ENCODE peak calls at places on chromosomes 2 and 18, in six cellular contexts. E, V, P, Z, L and U are unnamed samples.

GRCh38 chr2:241618836-241619235 is 18.1 kb downstream of the THAP4 start:
- DNase-seq in E (no peak), V (no peak), P (no peak), Z (no peak), L (no peak), U (no peak)

GRCh38 chr2:239544846-239545465 is 144.1 kb upstream of the HDAC4 start:
- DNase-seq in E (no peak), V (no peak), P (no peak), Z (no peak), L (no peak), U (no peak)

GRCh38 chr18:59787998-59788875 is 91.0 kb upstream of the CCBE1 start:
- DNase-seq in E (no peak), V (peak), P (no peak), Z (no peak), L (no peak), U (peak)

GRCh38 chr18:26017929-26018328 is 72.5 kb downstream of the SS18 start:
- DNase-seq in E (no peak), V (no peak), P (no peak), Z (no peak), L (no peak), U (no peak)

GRCh38 chr18:63111549-63112402 is 207.8 kb downstream of the BCL2 start:
- DNase-seq in E (no peak), V (no peak), P (peak), Z (no peak), L (no peak), U (no peak)

GRCh38 chr2:240252872-240253511 is 112.5 kb upstream of the OTOS start:
- DNase-seq in E (no peak), V (no peak), P (peak), Z (no peak), L (no peak), U (no peak)

GRCh38 chr2:102915128-102915527 is 153.3 kb downstream of the TMEM182 start:
- DNase-seq in E (no peak), V (peak), P (no peak), Z (no peak), L (no peak), U (peak)

GRCh38 chr2:39094717-39095363 is 26.0 kb downstream of the SOS1 start:
- DNase-seq in E (no peak), V (peak), P (no peak), Z (no peak), L (no peak), U (no peak)

GRCh38 chr18:35386600-35387366 is 9.6 kb upstream of the ZNF396 start:
- DNase-seq in E (peak), V (peak), P (peak), Z (peak), L (no peak), U (peak)

GRCh38 chr2:119476301-119477117 is 44.9 kb downstream of the TMEM37 start:
- DNase-seq in E (peak), V (peak), P (peak), Z (no peak), L (no peak), U (peak)

GRCh38 chr18:31225668-31226067 is 63.0 kb upstream of the DSC1 start:
- DNase-seq in E (no peak), V (peak), P (no peak), Z (no peak), L (no peak), U (peak)

GRCh38 chr18:77366725-77367641 is 117.3 kb downstream of the GALR1 start:
- DNase-seq in E (peak), V (no peak), P (no peak), Z (no peak), L (no peak), U (peak)

GRCh38 chr2:100673691-100674485 is 111.1 kb downstream of the PDCL3 start:
- DNase-seq in E (no peak), V (no peak), P (no peak), Z (no peak), L (no peak), U (no peak)

GRCh38 chr2:77387324-77387723 is 134.9 kb downstream of the LRRTM4 start:
- DNase-seq in E (no peak), V (no peak), P (no peak), Z (no peak), L (no peak), U (no peak)

GRCh38 chr2:26196683-26197418 is 24.0 kb downstream of the GAREM2 start:
- DNase-seq in E (no peak), V (no peak), P (no peak), Z (no peak), L (no peak), U (no peak)

GRCh38 chr2:46564811-46565241 is 85.5 kb downstream of the TMEM247 start:
- DNase-seq in E (no peak), V (no peak), P (no peak), Z (no peak), L (no peak), U (no peak)
- H3K4me3 ChIP-seq in E (no peak), V (no peak), P (no peak), Z (no peak), L (no peak), U (no peak)

GRCh38 chr2:71751590-71751989 is 298.2 kb downstream of the DYSF start:
- DNase-seq in E (no peak), V (no peak), P (no peak), Z (no peak), L (no peak), U (no peak)

GRCh38 chr2:71759056-71759455 is 305.7 kb downstream of the DYSF start:
- DNase-seq in E (no peak), V (no peak), P (no peak), Z (no peak), L (no peak), U (peak)

DNA sequence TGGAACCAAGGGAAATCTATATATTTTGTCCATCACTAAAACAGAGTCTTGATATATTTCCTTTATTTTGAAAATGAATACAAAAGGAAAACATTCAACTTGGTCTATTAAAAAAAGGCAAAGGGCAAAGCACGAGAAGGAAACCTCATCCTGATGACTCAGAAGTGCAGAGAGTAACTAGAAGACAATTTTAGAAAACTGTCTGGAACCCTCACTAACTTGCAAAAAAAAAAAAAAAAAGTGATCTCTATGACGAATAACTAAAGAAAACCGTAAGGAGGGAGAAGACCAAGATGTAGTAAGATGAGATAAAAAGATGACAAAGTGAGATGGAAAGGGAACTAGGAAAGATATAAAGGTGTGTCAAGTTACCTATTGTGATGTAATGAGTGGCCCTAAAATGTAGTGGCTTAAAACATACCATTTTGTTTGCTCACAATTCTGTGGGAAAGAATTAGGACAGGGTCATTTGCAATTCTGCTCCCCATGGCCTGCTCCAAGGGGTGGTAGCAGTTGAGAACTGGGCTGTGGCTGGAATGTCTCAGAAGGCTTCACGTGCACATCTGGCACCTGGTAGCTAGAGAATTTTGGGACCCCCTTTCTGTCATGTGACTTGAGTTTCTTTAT is 303.0 kb downstream of the DYSF start:
- DNase-seq in E (no peak), V (peak), P (no peak), Z (no peak), L (no peak), U (peak)
- TF ChIP-seq CTCF in E (no peak), V (no peak), P (no peak), Z (no peak), L (no peak), U (no peak)

DNA sequence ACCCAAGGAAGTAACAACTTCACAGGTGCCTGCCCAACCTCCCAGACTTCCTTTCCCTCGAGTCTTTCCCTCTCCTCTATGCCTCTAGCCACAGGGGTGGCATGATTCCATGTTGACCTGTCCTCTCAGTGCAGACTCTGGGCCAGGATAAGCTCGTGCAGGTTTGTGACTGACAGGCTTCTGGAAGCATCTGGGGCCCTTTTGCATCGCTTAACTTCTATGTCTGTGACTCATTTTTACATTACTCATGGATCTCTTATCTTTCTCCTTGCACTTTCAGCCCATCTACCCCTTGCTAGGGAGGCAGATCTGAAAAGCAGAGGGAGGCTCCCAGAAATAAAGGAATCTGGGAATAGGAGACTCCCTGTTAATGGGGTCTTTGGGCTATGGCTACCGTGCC is 98.5 kb upstream of the RIOK3 start:
- DNase-seq in E (no peak), V (peak), P (no peak), Z (no peak), L (no peak), U (peak)
- H3K27ac ChIP-seq in E (no peak), V (no peak), P (no peak), Z (no peak), L (peak), U (no peak)

GRCh38 chr2:172736419-172737174 is 952 bp downstream of the RAPGEF4 start:
- DNase-seq in E (no peak), V (no peak), P (no peak), Z (no peak), L (no peak), U (no peak)
- H3K4me3 ChIP-seq in E (peak), V (peak), P (no peak), Z (peak), L (peak), U (peak)